ENCODE peak calls at places on chromosomes 3 and 15, in six cellular contexts. K is psoas muscle, O is heart right ventricle, D is aorta, R is lower lobe of right lung, Q is GM23338. N is an unnamed sample.

GRCh38 chr3:75781079-75781745 is 4.1 kb downstream of the ZNF717 start:
- DNase-seq in Q (no peak), O (no peak), K (no peak), D (no peak), R (no peak), N (no peak)

GRCh38 chr3:135456182-135456790 is 509.2 kb upstream of the PPP2R3A start:
- DNase-seq in Q (peak; percentile 72), O (no peak), R (no peak), D (no peak), K (no peak), N (peak; percentile 31)

GRCh38 chr3:125671461-125672243 is 76.4 kb upstream of the OSBPL11 start:
- DNase-seq in D (no peak), K (no peak), R (no peak), O (no peak), Q (peak; percentile 27), N (no peak)

GRCh38 chr3:64343692-64344440 is 118.6 kb upstream of the PRICKLE2 start:
- DNase-seq in K (no peak), Q (no peak), D (no peak), O (no peak), R (no peak), N (no peak)

GRCh38 chr3:112308151-112308911 is 14.3 kb upstream of the SLC9C1 start:
- DNase-seq in K (no peak), Q (peak; percentile 70), R (no peak), O (no peak), D (no peak), N (no peak)

GRCh38 chr3:171614318-171614967 is 154.2 kb upstream of the TNIK start:
- DNase-seq in K (peak; percentile 42), D (peak; percentile 73), Q (peak; percentile 72), R (no peak), O (peak; percentile 10), N (peak; percentile 16)

GRCh38 chr3:30623375-30623774 is 17.0 kb downstream of the TGFBR2 start:
- DNase-seq in R (no peak), K (no peak), Q (no peak), D (no peak), O (no peak), N (no peak)

GRCh38 chr15:89419370-89419984 is 76.9 kb downstream of the RHCG start:
- DNase-seq in R (no peak), O (peak; percentile 44), K (peak; percentile 61), Q (peak; percentile 94), D (no peak), N (no peak)

GRCh38 chr3:30282052-30282708 is 324.2 kb upstream of the TGFBR2 start:
- DNase-seq in O (no peak), D (no peak), Q (peak; percentile 76), K (no peak), R (no peak), N (peak; percentile 45)

GRCh38 chr3:30455840-30456239 is 150.6 kb upstream of the TGFBR2 start:
- DNase-seq in R (no peak), Q (no peak), D (peak; percentile 74), O (no peak), K (peak; percentile 58), N (no peak)

GRCh38 chr3:16513141-16514020 is at the start of gene RFTN1:
- DNase-seq in D (peak; percentile 88), O (peak; percentile 60), K (peak; percentile 74), R (peak; percentile 76), Q (peak; percentile 69), N (no peak)

GRCh38 chr15:74011610-74012009 is 17.1 kb downstream of the PML start:
- DNase-seq in D (no peak), K (no peak), O (peak; percentile 83), R (no peak), Q (no peak), N (no peak)

GRCh38 chr3:192467230-192468186 is 259.8 kb downstream of the FGF12 start:
- DNase-seq in D (no peak), K (no peak), O (peak; percentile 47), R (no peak), Q (peak; percentile 89), N (peak; percentile 70)

GRCh38 chr3:12601072-12601471 is 44.2 kb downstream of the MKRN2 start:
- DNase-seq in R (no peak), O (no peak), D (no peak), Q (no peak), K (no peak), N (no peak)

GRCh38 chr3:141391298-141392017 is 23.2 kb downstream of the ZBTB38 start:
- DNase-seq in R (no peak), Q (no peak), D (no peak), O (no peak), K (no peak), N (no peak)

GRCh38 chr3:191217331-191217730 is 18.3 kb downstream of the OSTN start:
- DNase-seq in R (no peak), K (no peak), D (no peak), Q (no peak), O (no peak), N (no peak)

GRCh38 chr3:74575857-74576256 is 38.6 kb downstream of the CNTN3 start:
- DNase-seq in D (no peak), K (no peak), R (no peak), O (no peak), Q (peak; percentile 14), N (no peak)
- H3K4me1 ChIP-seq in D (no peaks in the 10 kb centered on the region), K (no peaks in the 10 kb centered on the region), R (no peaks in the 10 kb centered on the region), O (no peaks in the 10 kb centered on the region), Q (no peaks in the 10 kb centered on the region), N (no peaks in the 10 kb centered on the region)

DNA sequence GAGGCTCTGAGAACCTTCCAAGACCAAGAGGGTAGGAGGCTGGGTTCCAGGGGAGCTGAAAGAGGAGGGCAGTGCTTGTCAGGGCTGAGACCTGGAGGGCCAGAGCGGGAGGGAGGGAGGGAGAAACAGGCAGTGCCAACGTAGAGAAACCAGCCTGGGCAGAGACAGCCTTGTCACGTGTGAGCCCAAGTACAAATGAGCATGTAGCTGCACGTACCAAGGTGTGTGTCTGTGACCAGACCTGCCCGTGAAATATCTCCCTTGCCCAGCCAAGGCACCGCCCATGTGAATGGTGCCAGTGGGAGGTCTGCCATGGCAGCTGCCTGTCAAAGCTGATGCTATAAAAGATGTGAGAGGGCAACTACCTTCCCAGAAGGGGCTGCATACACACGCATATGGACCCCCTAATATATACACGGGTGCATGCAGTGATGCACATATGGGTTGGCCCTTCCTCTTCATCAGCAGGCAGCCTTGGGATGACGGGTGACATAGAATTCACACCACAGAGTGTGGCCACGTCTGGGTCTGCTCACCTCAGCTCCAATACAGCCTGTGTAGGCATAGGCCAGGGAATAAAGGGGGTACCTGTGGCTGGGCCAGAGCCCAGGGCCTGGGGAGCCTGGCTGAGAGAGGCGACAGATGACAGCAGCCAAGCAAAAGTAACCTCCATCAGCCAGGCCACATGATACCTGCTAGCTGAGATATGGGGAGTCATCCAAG is 7.8 kb upstream of the CTDSPL start:
- DNase-seq in D (no peak), O (no peak), R (no peak), Q (no peak), K (no peak), N (no peak)
- H3K27ac ChIP-seq in D (no peak overlapping the region), O (no peak overlapping the region), R (no peak overlapping the region), Q (no peak overlapping the region), K (no peak overlapping the region), N (no peak overlapping the region)

DNA sequence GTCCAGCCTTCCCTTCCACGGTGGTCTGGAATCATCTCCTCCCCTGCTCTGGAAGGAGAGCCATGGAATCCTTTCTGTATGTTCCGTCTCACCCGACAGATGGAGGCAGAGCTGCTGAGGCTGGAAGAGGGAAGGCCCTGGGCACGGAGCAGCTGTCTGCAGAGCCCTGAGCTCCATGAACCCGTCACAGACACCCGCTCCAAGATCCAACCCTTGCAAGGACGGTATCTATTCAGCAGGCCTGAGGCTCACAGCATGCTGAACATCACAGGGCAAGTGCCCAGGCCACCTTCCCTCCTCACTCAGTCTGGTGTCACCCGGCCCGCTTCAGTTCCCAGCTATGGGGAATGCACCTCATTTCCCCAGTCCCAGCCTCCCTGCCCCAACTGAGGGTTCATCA is 103.9 kb downstream of the LRIG1 start:
- DNase-seq in Q (no peak), O (no peak), K (peak; percentile 38), D (no peak), R (no peak), N (no peak)
- H3K4me1 ChIP-seq in Q (peaks cover 7% of the 10 kb centered on the region), O (peaks cover 45% of the 10 kb centered on the region), K (peaks cover 57% of the 10 kb centered on the region), D (peaks cover 15% of the 10 kb centered on the region), R (no peaks in the 10 kb centered on the region), N (peaks cover 2% of the 10 kb centered on the region)

GRCh38 chr3:107428051-107428858 is 51.0 kb downstream of the CCDC54 start:
- DNase-seq in D (no peak), R (no peak), K (no peak), O (no peak), Q (no peak), N (no peak)
- H3K27ac ChIP-seq in D (no peak overlapping the region), R (no peak overlapping the region), K (no peak overlapping the region), O (no peak overlapping the region), Q (no peak overlapping the region), N (no peak overlapping the region)

GRCh38 chr3:56800373-56801150 is 1.2 kb downstream of the ARHGEF3 start:
- DNase-seq in K (no peak), R (no peak), D (no peak), Q (no peak), O (no peak), N (no peak)

GRCh38 chr3:56796996-56797395 is 4.8 kb downstream of the ARHGEF3 start:
- DNase-seq in O (no peak), D (no peak), Q (no peak), K (no peak), R (no peak), N (no peak)

GRCh38 chr3:56801597-56802410 is at the start of gene ARHGEF3:
- DNase-seq in D (peak; percentile 95), K (peak; percentile 92), Q (peak; percentile 95), R (peak; percentile 89), O (peak; percentile 83), N (peak; percentile 54)

GRCh38 chr3:56801151-56801596 is 575 bp downstream of the ARHGEF3 start:
- DNase-seq in R (no peak), O (no peak), Q (no peak), D (no peak), K (no peak), N (no peak)

GRCh38 chr3:56799251-56799882 is 2.4 kb downstream of the ARHGEF3 start:
- DNase-seq in K (no peak), R (no peak), Q (peak; percentile 81), O (no peak), D (no peak), N (peak; percentile 9)
- H3K4me1 ChIP-seq in K (peaks cover 43% of the 10 kb centered on the region), R (peaks cover 61% of the 10 kb centered on the region), Q (peaks cover 6% of the 10 kb centered on the region), O (peaks cover 64% of the 10 kb centered on the region), D (no peaks in the 10 kb centered on the region), N (no peaks in the 10 kb centered on the region)

N was measured in iPS DF 6.9.